ENCODE peak calls at places on chromosome 5, in seven cellular contexts. Z is cardiac fibroblast; S is AG04450; L is HT-29; G is midbrain; W is stimulated activated CD4-positive, alpha-beta T cell treated with anti-CD3 and anti-CD28 coated beads, Interleukin-2, amount 100 ng/mL, for 24 hours; T is RCC 7860. Q is an unnamed sample.

GRCh38 chr5:77518304-77518703 is 26.2 kb upstream of the WDR41 start:
- DNase-seq in Z (peak), W (no peak), T (no peak), L (peak), S (no peak), G (no peak), Q (no peak)

GRCh38 chr5:7078901-7079300 is 317.0 kb upstream of the ADCY2 start:
- DNase-seq in T (no peak), L (peak), G (no peak), S (no peak), W (no peak), Z (no peak), Q (no peak)

GRCh38 chr5:59893436-59894227 is at the start of gene PDE4D:
- DNase-seq in G (peak), L (no peak), W (peak), S (no peak), T (no peak), Z (peak), Q (peak)

GRCh38 chr5:172943906-172944305 is 15.3 kb upstream of the RPL26L1 start:
- DNase-seq in L (no peak), S (no peak), G (no peak), T (peak), W (no peak), Z (peak), Q (no peak)

GRCh38 chr5:14178091-14178490 is 34.9 kb downstream of the TRIO start:
- DNase-seq in T (no peak), G (no peak), S (no peak), W (no peak), L (no peak), Z (no peak), Q (no peak)

GRCh38 chr5:139640432-139641115 is 7.6 kb upstream of the CXXC5 start:
- DNase-seq in G (no peak), L (no peak), Z (no peak), W (no peak), S (no peak), T (no peak), Q (no peak)

GRCh38 chr5:125655156-125655555 is 768.1 kb upstream of the GRAMD2B start:
- DNase-seq in L (peak), T (no peak), Z (no peak), G (peak), W (no peak), S (no peak), Q (no peak)

GRCh38 chr5:82174128-82174918 is 103.8 kb downstream of the RPS23 start:
- DNase-seq in S (no peak), L (peak), G (peak), Z (peak), T (peak), W (peak), Q (peak)

GRCh38 chr5:168899264-168899663 is 320.1 kb upstream of the PANK3 start:
- DNase-seq in L (no peak), G (no peak), Z (no peak), W (no peak), S (no peak), T (no peak), Q (no peak)

GRCh38 chr5:1029945-1030625 is 21.5 kb downstream of the NKD2 start:
- DNase-seq in T (no peak), Z (no peak), W (no peak), S (no peak), G (no peak), L (no peak), Q (no peak)

GRCh38 chr5:178589180-178590140 is 733 bp downstream of the COL23A1 start:
- DNase-seq in L (no peak), S (no peak), G (peak), T (no peak), W (peak), Z (peak), Q (no peak)

GRCh38 chr5:172802585-172803176 is 31.4 kb upstream of the ERGIC1 start:
- DNase-seq in Z (peak), L (no peak), G (no peak), W (no peak), S (no peak), T (peak), Q (peak)

GRCh38 chr5:96582343-96582742 is 79.8 kb upstream of the CAST start:
- DNase-seq in W (no peak), Z (peak), S (no peak), G (no peak), L (no peak), T (peak), Q (no peak)

GRCh38 chr5:61673007-61673735 is 341.1 kb downstream of the ZSWIM6 start:
- DNase-seq in T (peak), S (no peak), G (no peak), Z (peak), W (no peak), L (peak), Q (peak)

GRCh38 chr5:135851907-135852805 is 17.7 kb downstream of the SLC25A48 start:
- DNase-seq in S (no peak), Z (no peak), G (no peak), L (no peak), T (no peak), W (no peak), Q (no peak)

GRCh38 chr5:1930880-1931589 is 48.3 kb upstream of the IRX4 start:
- DNase-seq in T (no peak), Z (no peak), G (peak), W (no peak), S (no peak), L (no peak), Q (no peak)

GRCh38 chr5:59361454-59361853 is 532.1 kb downstream of the PDE4D start:
- DNase-seq in G (no peak), Z (no peak), T (no peak), L (peak), S (no peak), W (no peak), Q (no peak)

GRCh38 chr5:51225671-51226419 is 157.4 kb upstream of the ISL1 start:
- DNase-seq in W (no peak), T (no peak), Z (no peak), G (no peak), S (no peak), L (peak), Q (no peak)

GRCh38 chr5:168227001-168227400 is 64.4 kb upstream of the WWC1 start:
- DNase-seq in T (no peak), S (no peak), G (no peak), L (no peak), W (no peak), Z (peak), Q (peak)

GRCh38 chr5:158273035-158273434 is 414.1 kb upstream of the CLINT1 start:
- DNase-seq in L (no peak), Z (no peak), T (no peak), G (no peak), W (no peak), S (no peak), Q (no peak)

GRCh38 chr5:125775896-125776295 is 647.3 kb upstream of the GRAMD2B start:
- DNase-seq in Z (no peak), W (no peak), L (no peak), T (no peak), S (no peak), G (no peak), Q (no peak)

GRCh38 chr5:29161399-29161798 is 2032.1 kb upstream of the CDH6 start:
- DNase-seq in W (no peak), T (no peak), S (no peak), G (no peak), L (no peak), Z (no peak), Q (no peak)

Q was measured in brain microvascular endothelial cell.